ENCODE peak calls at places on chromosome 2, in five cellular contexts. O is HEK293T; J is CD4-positive, CD25-positive, alpha-beta regulatory T cell; Q is AG08396; P is right lobe of liver. A is an unnamed sample.

GRCh38 chr2:42386684-42387083 is 25.7 kb upstream of the COX7A2L start:
- DNase-seq in J (peak), P (no peak), Q (no peak), O (peak), A (no peak)

GRCh38 chr2:152581360-152581759 is 135.9 kb downstream of the PRPF40A start:
- DNase-seq in J (no peak), Q (no peak), P (no peak), O (no peak), A (no peak)

GRCh38 chr2:42153944-42154593 is 15.1 kb upstream of the EML4 start:
- DNase-seq in P (no peak), Q (no peak), J (no peak), O (no peak), A (no peak)

GRCh38 chr2:237210763-237211162 is 125.1 kb downstream of the COPS8 start:
- DNase-seq in J (no peak), Q (no peak), O (no peak), P (no peak), A (no peak)

GRCh38 chr2:207492461-207492860 is 37.3 kb upstream of the CREB1 start:
- DNase-seq in P (no peak), J (no peak), Q (no peak), O (no peak), A (no peak)

GRCh38 chr2:113050921-113051895 is 1.5 kb downstream of the IL36B start:
- DNase-seq in O (no peak), J (no peak), Q (no peak), P (no peak), A (no peak)

GRCh38 chr2:86552889-86553288 is 10.4 kb downstream of the CHMP3 start:
- DNase-seq in Q (no peak), O (no peak), P (no peak), J (peak), A (no peak)

GRCh38 chr2:72412214-72412613 is 264.6 kb upstream of the CYP26B1 start:
- DNase-seq in J (no peak), O (no peak), P (no peak), Q (no peak), A (no peak)

GRCh38 chr2:174740718-174741117 is 23.6 kb downstream of the CHRNA1 start:
- DNase-seq in O (no peak), P (no peak), J (no peak), Q (no peak), A (no peak)

GRCh38 chr2:239239607-239240479 is 161.0 kb downstream of the HDAC4 start:
- DNase-seq in J (no peak), Q (peak), O (no peak), P (peak), A (no peak)

GRCh38 chr2:233418761-233419625 is 64.7 kb downstream of the DGKD start:
- DNase-seq in Q (no peak), O (no peak), P (no peak), J (peak), A (peak)

GRCh38 chr2:45505138-45505537 is 105.9 kb downstream of the SRBD1 start:
- DNase-seq in J (no peak), O (no peak), Q (no peak), P (no peak), A (no peak)

A was measured in aorta.